ENCODE peak calls at places on chromosomes 1 and 21, in ten cellular contexts. V, P, J, L, I, R, U, X, W and Q are unnamed samples.
A peak's percentile ranks its signal among the peaks of the same experiment; 100 is the strongest.

GRCh38 chr1:234212764-234213406 is 160.4 kb upstream of the COA6 start:
- DNase-seq in V (no peak), P (no peak), J (no peak), L (peak; percentile 12), I (peak; percentile 53), R (no peak), U (peak; percentile 70), X (no peak), W (no peak), Q (peak; percentile 29)

GRCh38 chr1:17696417-17697301 is 58.5 kb upstream of the ACTL8 start:
- DNase-seq in V (peak; percentile 24), P (peak; percentile 45), J (peak; percentile 51), L (peak; percentile 79), I (no peak), R (no peak), U (peak; percentile 79), X (peak; percentile 28), W (peak; percentile 52), Q (peak; percentile 68)

GRCh38 chr1:85602536-85602935 is 22.0 kb downstream of the CCN1 start:
- DNase-seq in V (no peak), P (no peak), J (no peak), L (no peak), I (no peak), R (no peak), U (peak; percentile 49), X (no peak), W (no peak), Q (no peak)

GRCh38 chr1:33220701-33221384 is 35.4 kb upstream of the ZNF362 start:
- DNase-seq in V (no peak), P (no peak), J (no peak), L (peak; percentile 56), I (no peak), R (peak; percentile 47), U (peak; percentile 41), X (no peak), W (no peak), Q (no peak)

GRCh38 chr21:44511219-44511937 is 28.6 kb downstream of the KRTAP10-1 start:
- DNase-seq in V (no peak), P (no peak), J (no peak), L (no peak), I (no peak), R (peak; percentile 39), U (no peak), X (no peak), W (no peak), Q (no peak)

GRCh38 chr1:182111496-182111895 is 50.0 kb upstream of the ZNF648 start:
- DNase-seq in V (no peak), P (no peak), J (no peak), L (no peak), I (no peak), R (no peak), U (no peak), X (no peak), W (no peak), Q (no peak)

GRCh38 chr1:153360190-153360589 is 2.5 kb downstream of the S100A9 start:
- DNase-seq in V (no peak), P (no peak), J (no peak), L (no peak), I (no peak), R (no peak), U (no peak), X (no peak), W (no peak), Q (no peak)

GRCh38 chr21:38341546-38342012 is 84.8 kb downstream of the KCNJ15 start:
- DNase-seq in V (no peak), P (no peak), J (no peak), L (peak; percentile 71), I (no peak), R (no peak), U (no peak), X (no peak), W (no peak), Q (no peak)

GRCh38 chr1:215983680-215984079 is 416.6 kb downstream of the KCTD3 start:
- DNase-seq in V (no peak), P (no peak), J (no peak), L (no peak), I (no peak), R (no peak), U (no peak), X (no peak), W (no peak), Q (no peak)

GRCh38 chr1:43858324-43858723 is 75.3 kb upstream of the ARTN start:
- DNase-seq in V (peak; percentile 97), P (peak; percentile 95), J (peak; percentile 48), L (peak; percentile 99), I (no peak), R (peak; percentile 61), U (peak; percentile 70), X (no peak), W (peak; percentile 96), Q (no peak)

GRCh38 chr1:199007423-199007822 is 368.6 kb downstream of the PTPRC start:
- DNase-seq in V (no peak), P (no peak), J (no peak), L (no peak), I (no peak), R (peak; percentile 41), U (no peak), X (no peak), W (no peak), Q (no peak)

DNA sequence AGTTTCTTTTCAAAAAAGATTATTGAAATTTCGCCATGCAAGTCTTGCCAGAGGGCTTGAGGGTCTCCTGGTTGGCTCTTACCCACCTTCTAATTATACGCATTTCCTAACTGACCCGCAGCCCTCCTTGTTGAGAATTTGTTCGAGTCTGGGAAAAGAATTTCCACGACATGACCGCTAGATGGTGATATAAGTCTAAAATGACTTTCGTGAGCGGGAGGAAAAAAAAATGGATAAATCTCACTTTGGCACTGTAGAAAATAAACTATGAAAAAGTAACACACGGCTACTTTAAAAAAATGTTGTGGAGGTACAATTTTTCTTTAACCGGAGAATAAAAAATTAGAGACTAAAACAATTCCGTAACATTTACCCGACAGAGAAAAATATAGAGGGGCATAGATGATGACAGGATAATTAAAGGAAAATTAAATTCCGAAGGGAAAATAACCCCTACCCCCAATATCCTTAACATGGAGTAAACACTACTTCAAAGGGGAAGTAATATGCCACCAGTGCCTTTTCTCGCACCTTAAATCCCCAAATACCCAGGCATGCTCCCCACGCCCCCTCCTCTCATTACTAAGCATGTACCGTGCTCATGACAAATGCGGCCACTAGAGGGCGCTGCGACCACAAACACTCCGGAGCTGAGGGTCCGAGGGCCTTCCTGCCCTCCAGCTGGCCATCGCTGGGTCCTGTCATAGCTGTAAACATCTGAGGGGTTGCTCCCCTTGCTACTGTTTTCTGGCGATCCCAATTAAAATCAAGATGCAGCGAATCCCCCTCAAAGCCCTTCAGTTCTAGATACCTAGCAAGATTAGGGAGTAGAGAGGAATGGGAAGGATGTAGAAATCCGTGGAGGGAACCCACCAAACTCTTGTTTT is 266.9 kb downstream of the ASTN1 start:
- DNase-seq in V (peak; percentile 17), P (peak; percentile 37), J (peak; percentile 47), L (peak; percentile 71), I (peak; percentile 67), R (peak; percentile 62), U (peak; percentile 84), X (peak; percentile 35), W (peak; percentile 18), Q (peak; percentile 85)
- TF ChIP-seq CTCF in V (peak; percentile 88), P (peak; percentile 92), J (peak; percentile 24), L (peak; percentile 89), I (peak; percentile 74), R (peak; percentile 65), U (peak; percentile 79), X (peak; percentile 52), W (peak; percentile 81), Q (peak; percentile 95)

DNA sequence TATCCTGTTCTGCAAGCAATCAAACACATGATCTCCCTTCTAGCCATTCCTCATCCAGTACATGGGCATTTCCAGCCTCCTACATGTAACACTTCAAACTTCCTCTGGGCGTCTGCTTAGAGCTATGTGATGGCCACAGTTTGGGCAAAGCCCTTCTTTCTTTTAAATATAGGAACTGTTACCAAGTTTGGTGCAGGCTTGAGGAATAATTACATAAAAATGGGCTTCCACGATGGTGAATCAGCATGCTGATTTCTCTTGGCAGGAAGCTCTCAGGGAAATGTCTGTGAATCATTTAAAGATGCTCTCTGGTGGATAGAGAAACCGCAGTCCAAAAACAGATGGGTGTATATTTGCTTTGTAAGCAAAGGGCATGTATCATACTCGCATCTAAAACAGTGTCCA is 176.9 kb upstream of the FMN2 start:
- DNase-seq in V (peak; percentile 92), P (peak; percentile 64), J (no peak), L (peak; percentile 64), I (no peak), R (no peak), U (no peak), X (no peak), W (peak; percentile 6), Q (no peak)
- TF ChIP-seq CTCF in V (peak; percentile 40), P (peak; percentile 17), J (no peak), L (peak; percentile 24), I (no peak), R (no peak), U (peak; percentile 39), X (no peak), W (no peak), Q (no peak)

GRCh38 chr1:53137729-53138128 is 4.7 kb downstream of the SLC1A7 start:
- DNase-seq in V (no peak), P (no peak), J (no peak), L (no peak), I (no peak), R (no peak), U (no peak), X (no peak), W (no peak), Q (no peak)
- TF ChIP-seq CTCF in V (no peak), P (no peak), J (no peak), L (no peak), I (no peak), R (no peak), U (peak; percentile 47), X (no peak), W (no peak), Q (no peak)

GRCh38 chr1:201096977-201097856 is 15.0 kb downstream of the CACNA1S start:
- DNase-seq in V (no peak), P (no peak), J (no peak), L (no peak), I (no peak), R (no peak), U (no peak), X (no peak), W (no peak), Q (no peak)

GRCh38 chr1:201093561-201093960 is 18.7 kb downstream of the CACNA1S start:
- DNase-seq in V (no peak), P (no peak), J (no peak), L (no peak), I (no peak), R (no peak), U (no peak), X (no peak), W (no peak), Q (no peak)

GRCh38 chr1:201094829-201095228 is 17.4 kb downstream of the CACNA1S start:
- DNase-seq in V (no peak), P (no peak), J (no peak), L (no peak), I (no peak), R (no peak), U (no peak), X (no peak), W (no peak), Q (no peak)

GRCh38 chr1:201093962-201094361 is 18.3 kb downstream of the CACNA1S start:
- DNase-seq in V (no peak), P (no peak), J (no peak), L (no peak), I (no peak), R (no peak), U (no peak), X (no peak), W (no peak), Q (no peak)

GRCh38 chr1:201095581-201096531 is 16.4 kb downstream of the CACNA1S start:
- DNase-seq in V (no peak), P (no peak), J (no peak), L (no peak), I (no peak), R (no peak), U (no peak), X (no peak), W (no peak), Q (no peak)
- TF ChIP-seq CTCF in V (no peak), P (no peak), J (no peak), L (no peak), I (no peak), R (no peak), U (no peak), X (no peak), W (no peak), Q (no peak)